ENCODE peak calls at places on chromosome 1, in eight cellular contexts. S is left ventricle myocardium inferior, L is GM06990, M is WERI-Rb-1, C is stomach, B is fibroblast of mammary gland, Q is OCI-LY7, U is ovary. J is an unnamed sample.

GRCh38 chr1:159900086-159900680 is at the start of gene CFAP45:
- DNase-seq in S (peak; percentile 82), L (peak; percentile 44), M (no peak), C (peak; percentile 91), B (peak; percentile 66), Q (no peak), U (peak; percentile 72), J (peak; percentile 83)

GRCh38 chr1:54230507-54231339 is 30.8 kb downstream of the MRPL37 start:
- DNase-seq in S (no peak), L (no peak), M (no peak), C (no peak), B (no peak), Q (no peak), U (no peak), J (no peak)

GRCh38 chr1:10734900-10735602 is 61.4 kb downstream of the CASZ1 start:
- DNase-seq in S (peak; percentile 59), L (no peak), M (no peak), C (no peak), B (no peak), Q (no peak), U (no peak), J (no peak)

GRCh38 chr1:8154621-8155052 is 128.5 kb upstream of the ERRFI1 start:
- DNase-seq in S (no peak), L (no peak), M (peak; percentile 70), C (no peak), B (peak; percentile 26), Q (no peak), U (no peak), J (peak; percentile 7)

GRCh38 chr1:183121609-183122008 is 64.5 kb upstream of the LAMC2 start:
- DNase-seq in S (no peak), L (no peak), M (no peak), C (no peak), B (no peak), Q (no peak), U (no peak), J (no peak)

GRCh38 chr1:202632241-202632640 is 78.0 kb downstream of the SYT2 start:
- DNase-seq in S (no peak), L (no peak), M (no peak), C (no peak), B (no peak), Q (no peak), U (no peak), J (no peak)

GRCh38 chr1:115781343-115781742 is 12.8 kb upstream of the CASQ2 start:
- DNase-seq in S (no peak), L (no peak), M (no peak), C (no peak), B (peak; percentile 95), Q (no peak), U (no peak), J (no peak)

GRCh38 chr1:227903614-227904501 is 43.9 kb downstream of the WNT9A start:
- DNase-seq in S (no peak), L (no peak), M (no peak), C (no peak), B (no peak), Q (no peak), U (peak; percentile 39), J (no peak)

GRCh38 chr1:82788660-82789059 is 987.9 kb downstream of the ADGRL2 start:
- DNase-seq in S (no peak), L (no peak), M (no peak), C (no peak), B (no peak), Q (no peak), U (no peak), J (no peak)

GRCh38 chr1:28056129-28056925 is 32.1 kb downstream of the EYA3 start:
- DNase-seq in S (no peak), L (peak; percentile 43), M (no peak), C (no peak), B (no peak), Q (no peak), U (no peak), J (peak; percentile 29)

GRCh38 chr1:112504666-112505399 is 3.9 kb upstream of the WNT2B start:
- DNase-seq in S (no peak), L (no peak), M (no peak), C (no peak), B (no peak), Q (peak; percentile 22), U (peak; percentile 69), J (no peak)

GRCh38 chr1:168760781-168761180 is 31.8 kb upstream of the DPT start:
- DNase-seq in S (no peak), L (no peak), M (no peak), C (no peak), B (no peak), Q (no peak), U (no peak), J (no peak)

GRCh38 chr1:190323530-190323929 is 154.1 kb downstream of the BRINP3 start:
- DNase-seq in S (no peak), L (no peak), M (no peak), C (no peak), B (no peak), Q (no peak), U (no peak), J (no peak)

DNA sequence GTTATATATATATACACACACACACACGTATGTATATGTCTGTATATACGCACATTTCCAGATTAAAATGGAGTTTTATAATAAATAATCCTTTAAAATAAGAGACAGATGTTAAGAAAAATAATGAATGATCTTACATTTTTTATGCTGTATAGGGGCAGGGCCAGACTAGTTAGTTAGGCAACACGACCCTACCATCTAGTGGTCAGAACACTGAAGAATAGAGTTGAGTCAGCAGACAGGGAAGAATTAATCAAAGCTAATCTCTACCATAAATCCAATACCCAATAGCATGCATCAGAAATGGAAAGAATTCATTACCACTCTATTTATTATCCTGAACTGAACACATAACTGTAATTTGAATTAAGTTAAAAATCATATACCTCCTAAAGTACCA is 156.7 kb downstream of the BRINP3 start:
- DNase-seq in S (no peak), L (no peak), M (peak; percentile 22), C (no peak), B (no peak), Q (no peak), U (no peak), J (no peak)
- TF ChIP-seq CTCF in S (no peak), L (no peak), M (peak; percentile 6), C (no peak), B (no peak), Q (peak; percentile 32), U (no peak), J (no peak)

GRCh38 chr1:156126043-156126700 is 11.7 kb downstream of the LMNA start:
- DNase-seq in S (peak; percentile 93), L (peak; percentile 79), M (peak; percentile 61), C (peak; percentile 79), B (peak; percentile 97), Q (peak; percentile 76), U (peak; percentile 93), J (no peak)
- TF ChIP-seq CTCF in S (peak; percentile 58), L (peak; percentile 63), M (peak; percentile 69), C (no peak), B (peak; percentile 54), Q (peak; percentile 77), U (peak; percentile 39), J (no peak)

DNA sequence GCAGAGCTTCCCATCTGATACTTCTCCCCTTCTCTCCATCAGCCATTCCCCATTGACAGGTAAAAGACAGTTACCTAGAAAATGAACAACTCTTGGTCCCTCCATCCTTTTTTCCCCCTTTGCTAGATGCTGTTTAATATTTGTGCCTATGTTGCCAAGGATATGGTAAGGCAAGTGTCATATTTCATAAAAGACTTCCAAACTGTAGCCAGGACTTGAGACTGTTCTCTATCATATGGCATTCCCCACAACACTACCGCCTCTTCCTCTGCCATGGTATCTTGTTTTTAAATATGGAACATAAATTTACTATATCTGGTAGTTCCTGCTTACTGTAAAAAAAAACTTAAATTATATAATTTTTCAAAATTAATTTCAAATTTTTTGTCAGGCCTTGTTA is 97.2 kb downstream of the PHTF1 start:
- DNase-seq in S (no peak), L (no peak), M (no peak), C (no peak), B (no peak), Q (no peak), U (no peak), J (no peak)
- TF ChIP-seq CTCF in S (no peak), L (no peak), M (no peak), C (no peak), B (no peak), Q (no peak), U (no peak), J (no peak)

GRCh38 chr1:19655718-19656080 is 9.0 kb upstream of the HTR6 start:
- DNase-seq in S (no peak), L (no peak), M (no peak), C (no peak), B (no peak), Q (no peak), U (no peak), J (no peak)

GRCh38 chr1:19654386-19654785 is 10.3 kb downstream of the NBL1 start:
- DNase-seq in S (no peak), L (no peak), M (no peak), C (no peak), B (peak; percentile 40), Q (no peak), U (no peak), J (no peak)

GRCh38 chr1:19656780-19657475 is 7.7 kb upstream of the HTR6 start:
- DNase-seq in S (no peak), L (no peak), M (no peak), C (no peak), B (no peak), Q (no peak), U (no peak), J (no peak)

GRCh38 chr1:19656134-19656779 is 8.4 kb upstream of the HTR6 start:
- DNase-seq in S (no peak), L (no peak), M (no peak), C (no peak), B (no peak), Q (no peak), U (no peak), J (no peak)

DNA sequence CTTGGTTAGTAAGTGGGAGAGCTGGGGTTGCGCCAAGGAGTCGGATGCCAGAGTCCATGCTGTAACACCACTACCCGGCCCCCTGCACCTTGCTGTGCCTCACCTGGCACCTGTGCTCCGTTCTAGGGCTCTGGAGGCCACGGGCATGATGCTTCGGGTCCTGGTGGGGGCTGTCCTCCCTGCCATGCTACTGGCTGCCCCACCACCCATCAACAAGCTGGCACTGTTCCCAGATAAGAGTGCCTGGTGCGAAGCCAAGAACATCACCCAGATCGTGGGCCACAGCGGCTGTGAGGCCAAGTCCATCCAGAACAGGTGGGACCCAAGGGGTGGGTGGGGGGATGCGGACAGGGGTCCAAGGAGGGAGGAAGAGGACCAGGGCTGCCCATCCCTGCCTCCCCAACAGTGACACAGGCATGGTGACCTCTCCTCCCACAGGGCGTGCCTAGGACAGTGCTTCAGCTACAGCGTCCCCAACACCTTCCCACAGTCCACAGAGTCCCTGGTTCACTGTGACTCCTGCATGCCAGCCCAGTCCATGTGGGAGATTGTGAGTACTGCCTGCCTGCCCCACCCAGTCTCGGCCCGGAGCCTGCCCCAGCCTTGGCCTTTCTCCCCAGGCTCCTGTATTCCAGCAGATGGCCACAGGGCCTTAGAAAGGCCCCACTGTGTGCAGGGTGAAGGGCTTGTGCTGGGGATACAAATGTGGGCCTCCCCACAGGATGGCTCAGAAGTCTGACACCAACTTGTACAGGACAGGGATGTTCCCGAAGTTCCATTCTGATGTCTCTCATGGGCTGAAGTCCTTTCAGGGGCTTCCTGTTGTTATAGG is 9.6 kb upstream of the HTR6 start:
- DNase-seq in S (no peak), L (no peak), M (no peak), C (no peak), B (no peak), Q (no peak), U (peak; percentile 59), J (no peak)
- TF ChIP-seq CTCF in S (no peak), L (no peak), M (no peak), C (no peak), B (no peak), Q (no peak), U (no peak), J (no peak)